ENCODE peak calls at places on chromosomes 4 and X, in eight cellular contexts. I, S, M, E, C, G, O and L are unnamed samples.

GRCh38 chr4:31160146-31160545 is 440.0 kb downstream of the PCDH7 start:
- DNase-seq in S (no peak), I (no peak), G (no peak), C (no peak), E (no peak), O (no peak), M (no peak), L (no peak)

GRCh38 chr4:185209031-185209851 is at the start of gene SNX25:
- DNase-seq in M (peak), I (peak), C (peak), O (peak), E (no peak), G (peak), S (no peak), L (no peak)

GRCh38 chrX:57286507-57287251 is at the start of gene FAAH2:
- DNase-seq in I (no peak), G (no peak), O (peak), E (no peak), C (peak), S (peak), M (no peak), L (no peak)

GRCh38 chr4:53089940-53090729 is 228.0 kb downstream of the RASL11B start:
- DNase-seq in O (no peak), I (no peak), S (no peak), M (no peak), E (peak), C (no peak), G (no peak), L (no peak)

GRCh38 chrX:109889289-109890006 is 113.5 kb upstream of the TMEM164 start:
- DNase-seq in G (peak), S (no peak), M (no peak), O (no peak), E (no peak), I (no peak), C (no peak), L (peak)

GRCh38 chr4:24158031-24158430 is 268.2 kb upstream of the PPARGC1A start:
- DNase-seq in E (no peak), G (no peak), O (no peak), I (no peak), M (no peak), S (no peak), C (no peak), L (no peak)

GRCh38 chrX:136731207-136731782 is 49.4 kb downstream of the ARHGEF6 start:
- DNase-seq in O (no peak), I (no peak), E (no peak), C (no peak), S (no peak), M (no peak), G (peak), L (no peak)

GRCh38 chrX:47191806-47192401 is 1.7 kb upstream of the UBA1 start:
- DNase-seq in S (no peak), I (no peak), E (no peak), O (no peak), M (no peak), C (no peak), G (no peak), L (peak)

GRCh38 chr4:140238353-140239041 is 84.5 kb upstream of the MAML3 start:
- DNase-seq in O (no peak), G (peak), C (peak), M (no peak), S (no peak), E (peak), I (no peak), L (no peak)